ENCODE peak calls at places on chromosome 5, in ten cellular contexts. One of them, this sample, is unnamed.

GRCh38 chr5:95733100-95733499 is 2.0 kb downstream of the RHOBTB3 start:
- DNase-seq in stimulated activated CD8-positive, alpha-beta memory T cell treated with anti-CD3 and anti-CD28 coated beads, Interleukin-15, amount 100 ng/mL, for 24 hours: no peak
- DNase-seq in mesothelial cell of epicardium: no peak
- DNase-seq in T follicular helper cell: no peak
- DNase-seq in nephron progenitor cell: no peak
- DNase-seq in HFFc6: no peak
- DNase-seq in NCI-H1417: no peak
- DNase-seq in activated T-cell treated with anti-CD3 and anti-CD28 coated beads for 1 hour: no peak
- DNase-seq in stimulated activated CD4-positive, alpha-beta T cell treated with anti-CD3 and anti-CD28 coated beads, Interleukin-1b, Interleukin-23, amount 100 ng/mL, for 48 hours: no peak
- DNase-seq in left kidney: no peak
- DNase-seq in this sample: no peak

GRCh38 chr5:178490935-178491632 is 99.1 kb downstream of the COL23A1 start:
- DNase-seq in left kidney: no peak
- DNase-seq in NCI-H1417: no peak
- DNase-seq in nephron progenitor cell: no peak
- DNase-seq in T follicular helper cell: no peak
- DNase-seq in activated T-cell treated with anti-CD3 and anti-CD28 coated beads for 1 hour: no peak
- DNase-seq in HFFc6: no peak
- DNase-seq in stimulated activated CD4-positive, alpha-beta T cell treated with anti-CD3 and anti-CD28 coated beads, Interleukin-1b, Interleukin-23, amount 100 ng/mL, for 48 hours: no peak
- DNase-seq in mesothelial cell of epicardium: no peak
- DNase-seq in stimulated activated CD8-positive, alpha-beta memory T cell treated with anti-CD3 and anti-CD28 coated beads, Interleukin-15, amount 100 ng/mL, for 24 hours: no peak
- DNase-seq in this sample: no peak

GRCh38 chr5:173742432-173742816 is 126.0 kb upstream of the BOD1 start:
- DNase-seq in activated T-cell treated with anti-CD3 and anti-CD28 coated beads for 1 hour: no peak
- DNase-seq in nephron progenitor cell: no peak
- DNase-seq in mesothelial cell of epicardium: no peak
- DNase-seq in HFFc6: no peak
- DNase-seq in NCI-H1417: no peak
- DNase-seq in T follicular helper cell: no peak
- DNase-seq in left kidney: no peak
- DNase-seq in stimulated activated CD4-positive, alpha-beta T cell treated with anti-CD3 and anti-CD28 coated beads, Interleukin-1b, Interleukin-23, amount 100 ng/mL, for 48 hours: peak
- DNase-seq in stimulated activated CD8-positive, alpha-beta memory T cell treated with anti-CD3 and anti-CD28 coated beads, Interleukin-15, amount 100 ng/mL, for 24 hours: no peak
- DNase-seq in this sample: no peak

GRCh38 chr5:194102-194501 is 2.8 kb downstream of the LRRC14B start:
- DNase-seq in HFFc6: no peak
- DNase-seq in activated T-cell treated with anti-CD3 and anti-CD28 coated beads for 1 hour: no peak
- DNase-seq in mesothelial cell of epicardium: no peak
- DNase-seq in T follicular helper cell: no peak
- DNase-seq in nephron progenitor cell: no peak
- DNase-seq in left kidney: no peak
- DNase-seq in NCI-H1417: no peak
- DNase-seq in stimulated activated CD8-positive, alpha-beta memory T cell treated with anti-CD3 and anti-CD28 coated beads, Interleukin-15, amount 100 ng/mL, for 24 hours: no peak
- DNase-seq in stimulated activated CD4-positive, alpha-beta T cell treated with anti-CD3 and anti-CD28 coated beads, Interleukin-1b, Interleukin-23, amount 100 ng/mL, for 48 hours: no peak
- DNase-seq in this sample: no peak

GRCh38 chr5:156715287-156715686 is 134.8 kb upstream of the PPP1R2B start:
- DNase-seq in HFFc6: no peak
- DNase-seq in activated T-cell treated with anti-CD3 and anti-CD28 coated beads for 1 hour: no peak
- DNase-seq in mesothelial cell of epicardium: no peak
- DNase-seq in stimulated activated CD8-positive, alpha-beta memory T cell treated with anti-CD3 and anti-CD28 coated beads, Interleukin-15, amount 100 ng/mL, for 24 hours: no peak
- DNase-seq in T follicular helper cell: no peak
- DNase-seq in nephron progenitor cell: no peak
- DNase-seq in stimulated activated CD4-positive, alpha-beta T cell treated with anti-CD3 and anti-CD28 coated beads, Interleukin-1b, Interleukin-23, amount 100 ng/mL, for 48 hours: no peak
- DNase-seq in NCI-H1417: no peak
- DNase-seq in left kidney: no peak
- DNase-seq in this sample: peak

GRCh38 chr5:150783422-150783928 is 4.9 kb downstream of the SMIM3 start:
- DNase-seq in HFFc6: peak
- DNase-seq in stimulated activated CD8-positive, alpha-beta memory T cell treated with anti-CD3 and anti-CD28 coated beads, Interleukin-15, amount 100 ng/mL, for 24 hours: no peak
- DNase-seq in nephron progenitor cell: no peak
- DNase-seq in activated T-cell treated with anti-CD3 and anti-CD28 coated beads for 1 hour: peak
- DNase-seq in T follicular helper cell: peak
- DNase-seq in mesothelial cell of epicardium: peak
- DNase-seq in stimulated activated CD4-positive, alpha-beta T cell treated with anti-CD3 and anti-CD28 coated beads, Interleukin-1b, Interleukin-23, amount 100 ng/mL, for 48 hours: peak
- DNase-seq in NCI-H1417: peak
- DNase-seq in left kidney: peak
- DNase-seq in this sample: peak

GRCh38 chr5:140011297-140011802 is 31.7 kb downstream of the NRG2 start:
- DNase-seq in mesothelial cell of epicardium: no peak
- DNase-seq in stimulated activated CD4-positive, alpha-beta T cell treated with anti-CD3 and anti-CD28 coated beads, Interleukin-1b, Interleukin-23, amount 100 ng/mL, for 48 hours: no peak
- DNase-seq in NCI-H1417: no peak
- DNase-seq in T follicular helper cell: no peak
- DNase-seq in stimulated activated CD8-positive, alpha-beta memory T cell treated with anti-CD3 and anti-CD28 coated beads, Interleukin-15, amount 100 ng/mL, for 24 hours: no peak
- DNase-seq in HFFc6: no peak
- DNase-seq in nephron progenitor cell: no peak
- DNase-seq in activated T-cell treated with anti-CD3 and anti-CD28 coated beads for 1 hour: no peak
- DNase-seq in left kidney: no peak
- DNase-seq in this sample: no peak

GRCh38 chr5:72817639-72818266 is 1.3 kb downstream of the TNPO1 start:
- DNase-seq in activated T-cell treated with anti-CD3 and anti-CD28 coated beads for 1 hour: no peak
- DNase-seq in mesothelial cell of epicardium: no peak
- DNase-seq in NCI-H1417: no peak
- DNase-seq in stimulated activated CD8-positive, alpha-beta memory T cell treated with anti-CD3 and anti-CD28 coated beads, Interleukin-15, amount 100 ng/mL, for 24 hours: no peak
- DNase-seq in T follicular helper cell: no peak
- DNase-seq in left kidney: peak
- DNase-seq in HFFc6: no peak
- DNase-seq in stimulated activated CD4-positive, alpha-beta T cell treated with anti-CD3 and anti-CD28 coated beads, Interleukin-1b, Interleukin-23, amount 100 ng/mL, for 48 hours: no peak
- DNase-seq in nephron progenitor cell: no peak
- DNase-seq in this sample: no peak

GRCh38 chr5:15938961-15939360 is 240.6 kb downstream of the MARCHF11 start:
- DNase-seq in NCI-H1417: no peak
- DNase-seq in mesothelial cell of epicardium: no peak
- DNase-seq in stimulated activated CD4-positive, alpha-beta T cell treated with anti-CD3 and anti-CD28 coated beads, Interleukin-1b, Interleukin-23, amount 100 ng/mL, for 48 hours: no peak
- DNase-seq in stimulated activated CD8-positive, alpha-beta memory T cell treated with anti-CD3 and anti-CD28 coated beads, Interleukin-15, amount 100 ng/mL, for 24 hours: no peak
- DNase-seq in HFFc6: peak
- DNase-seq in activated T-cell treated with anti-CD3 and anti-CD28 coated beads for 1 hour: no peak
- DNase-seq in T follicular helper cell: no peak
- DNase-seq in left kidney: no peak
- DNase-seq in nephron progenitor cell: no peak
- DNase-seq in this sample: peak

GRCh38 chr5:53965459-53965858 is 344.9 kb downstream of the ARL15 start:
- DNase-seq in mesothelial cell of epicardium: no peak
- DNase-seq in left kidney: no peak
- DNase-seq in nephron progenitor cell: no peak
- DNase-seq in T follicular helper cell: no peak
- DNase-seq in stimulated activated CD4-positive, alpha-beta T cell treated with anti-CD3 and anti-CD28 coated beads, Interleukin-1b, Interleukin-23, amount 100 ng/mL, for 48 hours: no peak
- DNase-seq in HFFc6: peak
- DNase-seq in activated T-cell treated with anti-CD3 and anti-CD28 coated beads for 1 hour: no peak
- DNase-seq in NCI-H1417: no peak
- DNase-seq in stimulated activated CD8-positive, alpha-beta memory T cell treated with anti-CD3 and anti-CD28 coated beads, Interleukin-15, amount 100 ng/mL, for 24 hours: no peak
- DNase-seq in this sample: no peak